ENCODE peak calls at places on chromosomes 16 and 17, in nine cellular contexts. N, S, R, V, Z, Y, G, Q and C are unnamed samples.

GRCh38 chr17:75394332-75394918 is 11.1 kb downstream of the GRB2 start:
- DNase-seq in V (peak), N (no peak), Y (no peak), S (no peak), R (peak), G (no peak), Z (no peak), Q (no peak), C (no peak)

GRCh38 chr17:49742256-49742655 is 21.7 kb downstream of the FAM117A start:
- DNase-seq in V (no peak), G (no peak), Z (no peak), Q (peak), S (no peak), R (peak), N (no peak), Y (no peak), C (no peak)

GRCh38 chr17:81412490-81413093 is 17.3 kb downstream of the BAHCC1 start:
- DNase-seq in Y (no peak), V (peak), R (no peak), S (no peak), Z (no peak), G (no peak), N (no peak), Q (peak), C (no peak)

GRCh38 chr16:29313559-29313887 is 93.0 kb downstream of the NPIPB11 start:
- DNase-seq in G (no peak), Y (no peak), S (no peak), R (no peak), V (no peak), Z (no peak), N (no peak), Q (no peak), C (no peak)

GRCh38 chr16:51465026-51465425 is 314.0 kb upstream of the SALL1 start:
- DNase-seq in R (no peak), Z (no peak), Q (peak), Y (no peak), G (no peak), V (no peak), S (no peak), N (no peak), C (peak)

GRCh38 chr17:72587156-72587555 is 466.3 kb downstream of the SOX9 start:
- DNase-seq in G (peak), Q (peak), Y (no peak), V (peak), S (no peak), N (no peak), R (no peak), Z (no peak), C (no peak)

GRCh38 chr16:57525761-57526160 is 10.6 kb downstream of the CCDC102A start:
- DNase-seq in G (no peak), N (no peak), Y (no peak), R (no peak), V (peak), Z (no peak), Q (peak), S (no peak), C (no peak)

GRCh38 chr16:20074089-20074956 is 633 bp upstream of the GPR139 start:
- DNase-seq in S (no peak), N (no peak), Y (no peak), R (no peak), V (no peak), Q (no peak), G (no peak), Z (no peak), C (no peak)

GRCh38 chr16:65672960-65673359 is 551.1 kb upstream of the CDH11 start:
- DNase-seq in Z (no peak), V (peak), Q (peak), S (no peak), Y (no peak), R (no peak), N (no peak), G (no peak), C (no peak)

GRCh38 chr16:16083421-16084156 is 134.2 kb downstream of the ABCC1 start:
- DNase-seq in N (no peak), Q (peak), Z (no peak), V (peak), G (peak), R (peak), Y (no peak), S (no peak), C (no peak)

GRCh38 chr17:12402963-12403622 is 262.6 kb upstream of the MYOCD start:
- DNase-seq in N (no peak), G (peak), S (no peak), Z (no peak), Y (no peak), R (no peak), Q (peak), V (peak), C (peak)

GRCh38 chr16:70678121-70678897 is 7.5 kb downstream of the MTSS2 start:
- DNase-seq in R (no peak), V (no peak), S (no peak), Y (no peak), G (no peak), Z (no peak), N (no peak), Q (no peak), C (no peak)

GRCh38 chr17:521168-521525 is 168.5 kb upstream of the RPH3AL start:
- DNase-seq in Z (no peak), G (no peak), R (no peak), Q (peak), N (no peak), Y (no peak), S (no peak), V (no peak), C (peak)

GRCh38 chr16:63904930-63905329 is 1216.9 kb downstream of the CDH11 start:
- DNase-seq in V (no peak), N (no peak), R (no peak), Q (no peak), G (no peak), Y (no peak), Z (no peak), S (no peak), C (no peak)

GRCh38 chr17:78839762-78840529 is 668 bp downstream of the USP36 start:
- DNase-seq in N (no peak), G (no peak), Z (no peak), S (peak), Y (peak), Q (peak), R (peak), V (peak), C (no peak)

GRCh38 chr17:80629298-80630028 is 84.8 kb downstream of the RPTOR start:
- DNase-seq in N (no peak), Q (no peak), S (no peak), R (no peak), Z (no peak), V (no peak), G (no peak), Y (no peak), C (no peak)

GRCh38 chr16:4489030-4489429 is 12.8 kb downstream of the HMOX2 start:
- DNase-seq in Z (no peak), N (no peak), G (no peak), V (peak), Q (peak), S (no peak), R (no peak), Y (no peak), C (no peak)

GRCh38 chr16:81601008-81601428 is 156.4 kb downstream of the CMIP start:
- DNase-seq in V (peak), Z (no peak), S (no peak), N (no peak), G (peak), Y (no peak), R (no peak), Q (peak), C (no peak)

GRCh38 chr16:11603331-11603750 is 16.6 kb upstream of the LITAF start:
- DNase-seq in S (no peak), Q (no peak), V (no peak), G (no peak), R (no peak), Y (no peak), Z (no peak), N (no peak), C (no peak)

GRCh38 chr17:33318241-33318640 is 25.1 kb upstream of the ASIC2 start:
- DNase-seq in G (no peak), Q (no peak), S (no peak), Z (no peak), N (no peak), Y (no peak), V (no peak), R (no peak), C (no peak)

GRCh38 chr17:76540381-76541300 is 797 bp downstream of the PRCD start:
- DNase-seq in R (peak), Q (peak), Y (peak), G (peak), Z (peak), N (peak), V (peak), S (peak), C (peak)
- TF ChIP-seq CTCF in R (no peak), Q (peak), Y (peak), G (peak), Z (no peak), N (peak), V (peak), S (peak), C (peak)

GRCh38 chr17:18005496-18005895 is 32.8 kb downstream of the DRC3 start:
- DNase-seq in G (no peak), Q (no peak), V (no peak), N (no peak), Z (no peak), S (no peak), Y (no peak), R (no peak), C (no peak)

GRCh38 chr17:18006495-18007239 is 32.3 kb downstream of the ATPAF2 start:
- DNase-seq in Z (peak), G (no peak), N (no peak), V (no peak), S (no peak), Q (no peak), Y (no peak), R (no peak), C (no peak)

GRCh38 chr17:18004345-18004744 is 31.7 kb downstream of the DRC3 start:
- DNase-seq in Q (no peak), G (no peak), Y (no peak), Z (no peak), S (no peak), V (no peak), N (no peak), R (no peak), C (no peak)

GRCh38 chr17:18002171-18002570 is 29.5 kb downstream of the DRC3 start:
- DNase-seq in S (no peak), V (no peak), Q (no peak), G (no peak), R (no peak), Z (no peak), N (no peak), Y (no peak), C (no peak)

DNA sequence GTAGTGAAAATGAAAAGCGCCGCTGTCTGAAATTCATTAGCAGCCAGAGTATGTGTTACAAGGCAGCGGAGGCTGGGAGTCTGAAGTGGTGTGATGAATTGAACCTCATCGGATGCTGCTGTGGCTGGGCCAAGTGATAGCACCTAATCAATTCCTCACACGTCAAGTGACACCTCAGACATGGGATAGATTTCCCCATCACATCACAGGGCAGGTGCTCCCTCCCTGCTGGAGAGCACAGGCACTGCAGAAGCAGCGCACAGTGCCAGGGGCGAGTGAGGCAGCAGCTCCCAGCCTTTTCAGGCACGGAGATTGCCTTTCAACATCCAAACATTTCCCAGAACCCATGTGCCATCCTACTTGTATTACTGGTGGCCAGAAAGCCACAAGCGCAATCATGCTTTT is 32.2 kb downstream of the DRC3 start:
- DNase-seq in S (no peak), Z (peak), Q (no peak), G (no peak), R (no peak), V (no peak), Y (no peak), N (no peak), C (no peak)
- TF ChIP-seq CTCF in S (no peak), Z (peak), Q (peak), G (peak), R (no peak), V (peak), Y (no peak), N (peak), C (peak)

DNA sequence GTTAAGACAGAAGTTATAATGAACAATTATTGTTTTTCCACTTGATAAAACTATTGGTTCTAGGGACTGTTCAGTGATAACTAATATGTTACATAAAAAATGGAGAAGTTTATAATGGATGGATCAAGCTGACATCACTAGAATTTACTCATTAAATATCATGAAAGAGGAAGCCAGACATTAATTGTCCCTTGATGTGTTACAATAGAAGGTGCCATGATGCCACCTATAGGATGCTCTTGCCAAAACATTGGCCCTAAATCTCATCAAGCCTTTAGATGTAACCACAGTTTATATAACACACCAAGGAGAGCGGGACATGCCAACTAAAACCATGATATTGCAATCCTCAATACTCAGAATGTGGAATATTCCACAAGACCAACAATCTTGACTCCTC is 147.9 kb upstream of the MON1B start:
- DNase-seq in Y (no peak), N (no peak), V (peak), S (no peak), R (peak), Z (no peak), G (no peak), Q (peak), C (no peak)
- TF ChIP-seq CTCF in Y (peak), N (peak), V (peak), S (peak), R (peak), Z (no peak), G (no peak), Q (peak), C (peak)

DNA sequence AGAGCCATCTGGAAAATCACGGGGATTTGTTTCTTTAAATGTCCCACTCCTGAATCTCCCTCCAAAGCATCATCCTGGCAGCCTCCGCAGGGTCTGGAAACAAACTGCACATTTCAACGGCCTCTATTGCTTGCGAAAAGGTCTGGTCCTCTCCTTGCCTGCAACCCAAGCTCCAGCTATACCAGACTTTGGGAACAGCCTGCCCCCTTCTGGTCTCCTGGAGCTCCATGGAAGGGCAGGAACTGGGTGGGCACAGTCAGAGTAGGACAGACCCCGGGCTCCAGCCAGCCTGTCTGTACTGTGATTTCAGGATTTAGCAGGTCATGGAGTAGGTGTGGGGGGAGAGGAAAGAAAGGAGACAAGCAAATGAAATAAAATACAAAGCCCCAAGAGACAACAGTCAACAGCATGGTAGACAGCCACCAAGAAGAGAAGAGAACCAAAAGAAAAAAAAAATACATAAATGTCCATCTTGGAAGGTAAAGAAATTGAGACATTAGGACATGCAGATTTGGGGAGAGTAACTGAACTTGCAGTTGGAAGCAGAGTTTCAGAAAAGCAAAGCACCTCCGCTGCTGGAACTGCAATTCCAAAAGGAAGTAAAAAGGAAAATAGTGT is 2.7 kb downstream of the XYLT1 start:
- DNase-seq in G (no peak), Z (peak), R (peak), N (no peak), Q (peak), S (peak), V (no peak), Y (peak), C (no peak)
- TF ChIP-seq CTCF in G (peak), Z (no peak), R (peak), N (peak), Q (peak), S (peak), V (peak), Y (peak), C (peak)

GRCh38 chr16:83447560-83447959 is 360.2 kb upstream of the HSBP1 start:
- DNase-seq in Z (no peak), Q (no peak), S (no peak), R (no peak), N (no peak), V (no peak), G (no peak), Y (no peak), C (no peak)
- TF ChIP-seq CTCF in Z (no peak), Q (no peak), S (no peak), R (no peak), N (no peak), V (no peak), G (no peak), Y (no peak), C (no peak)

DNA sequence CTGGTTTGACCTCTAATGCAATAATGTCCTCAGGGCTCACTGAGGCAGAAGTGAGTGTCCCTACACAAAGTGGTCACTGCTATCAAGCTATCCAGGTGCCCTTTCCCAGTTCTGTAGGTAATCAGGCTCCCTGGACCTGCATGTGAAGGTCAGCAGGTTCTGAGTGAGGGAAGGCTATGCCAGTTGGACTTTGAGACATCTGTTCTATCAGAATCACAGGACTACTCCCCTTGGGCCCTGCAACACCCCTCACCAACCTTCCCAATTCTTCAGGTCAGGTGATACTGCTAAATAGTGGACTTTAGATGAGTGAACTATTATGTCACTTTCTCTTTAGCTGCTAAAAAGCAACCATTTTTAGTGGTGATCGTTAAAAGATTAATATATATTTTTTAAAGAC is 37.6 kb downstream of the ZZEF1 start:
- DNase-seq in R (no peak), Q (no peak), V (no peak), G (no peak), Z (no peak), N (no peak), Y (peak), S (no peak), C (no peak)
- TF ChIP-seq CTCF in R (no peak), Q (no peak), V (no peak), G (no peak), Z (no peak), N (no peak), Y (no peak), S (no peak), C (no peak)

GRCh38 chr16:46482895-46483294 is 138.3 kb downstream of the SHCBP1 start:
- DNase-seq in Z (no peak), N (no peak), Y (no peak), R (no peak), S (no peak), Q (no peak), V (peak), G (no peak), C (no peak)
- TF ChIP-seq CTCF in Z (no peak), N (no peak), Y (no peak), R (peak), S (no peak), Q (no peak), V (no peak), G (no peak), C (no peak)

GRCh38 chr17:64635647-64636305 is 26.3 kb downstream of the SMURF2 start:
- DNase-seq in N (no peak), S (no peak), Y (no peak), R (no peak), Q (peak), V (peak), G (peak), Z (no peak), C (peak)

GRCh38 chr17:64638552-64639198 is 23.4 kb downstream of the SMURF2 start:
- DNase-seq in Y (no peak), R (no peak), Q (peak), S (no peak), V (no peak), N (no peak), Z (no peak), G (no peak), C (no peak)

GRCh38 chr17:64641499-64641898 is 20.6 kb downstream of the SMURF2 start:
- DNase-seq in N (no peak), Z (no peak), V (peak), Q (peak), S (peak), R (no peak), Y (peak), G (no peak), C (peak)
- TF ChIP-seq CTCF in N (no peak), Z (no peak), V (no peak), Q (no peak), S (no peak), R (no peak), Y (peak), G (no peak), C (no peak)